ENCODE peak calls at places on chromosome 2, in five cellular contexts. W is stimulated activated CD8-positive, alpha-beta memory T cell treated with anti-CD3 and anti-CD28 coated beads, Interleukin-12 subunit alpha, Interleukin-12 subunit beta, amount 100 ng/mL, for 4 hours; C is NCI-H1417; M is Right ventricle myocardium inferior; R is NCI-H1694. I is an unnamed sample.

GRCh38 chr2:27776097-27776496 is 4.6 kb downstream of the MRPL33 start:
- DNase-seq in R (no peak), W (no peak), C (no peak), M (no peak), I (no peak)

GRCh38 chr2:88099798-88100488 is 27.9 kb downstream of the FABP1 start:
- DNase-seq in M (no peak), R (no peak), W (no peak), C (no peak), I (no peak)

GRCh38 chr2:37096568-37096967 is 12.2 kb downstream of the GPATCH11 start:
- DNase-seq in W (no peak), C (no peak), R (no peak), M (no peak), I (no peak)

GRCh38 chr2:30368258-30368657 is 78.8 kb upstream of the LCLAT1 start:
- DNase-seq in C (no peak), W (no peak), R (no peak), M (no peak), I (no peak)

GRCh38 chr2:41038408-41038807 is 586.5 kb upstream of the SLC8A1 start:
- DNase-seq in W (no peak), M (no peak), R (no peak), C (no peak), I (no peak)

GRCh38 chr2:173355866-173356508 is 1.3 kb downstream of the CDCA7 start:
- DNase-seq in M (no peak), R (no peak), C (peak), W (no peak), I (no peak)

GRCh38 chr2:179486969-179487752 is 222.5 kb upstream of the SESTD1 start:
- DNase-seq in W (no peak), M (no peak), C (no peak), R (no peak), I (no peak)

GRCh38 chr2:25042321-25043240 is 705 bp downstream of the EFR3B start:
- DNase-seq in C (peak), R (no peak), W (no peak), M (peak), I (no peak)

GRCh38 chr2:42089340-42089925 is 41.6 kb downstream of the PKDCC start:
- DNase-seq in R (peak), W (no peak), C (no peak), M (peak), I (no peak)

GRCh38 chr2:142974288-142975024 is 97.0 kb downstream of the KYNU start:
- DNase-seq in R (no peak), M (no peak), W (no peak), C (no peak), I (no peak)

GRCh38 chr2:45096996-45097395 is 87.7 kb upstream of the SIX2 start:
- DNase-seq in M (no peak), C (no peak), R (no peak), W (no peak), I (no peak)

GRCh38 chr2:142596334-142597088 is 281.0 kb upstream of the KYNU start:
- DNase-seq in W (no peak), R (no peak), M (no peak), C (no peak), I (no peak)

GRCh38 chr2:15082105-15083058 is 449.9 kb downstream of the LRATD1 start:
- DNase-seq in W (no peak), R (no peak), M (no peak), C (no peak), I (no peak)